ENCODE peak calls at places on chromosome 14, in seven cellular contexts. C, L, Y, G, U, I and H are unnamed samples.

GRCh38 chr14:32075636-32076277 is 1.3 kb upstream of the ARHGAP5 start:
- DNase-seq in C (no peak), L (no peak), Y (no peak), G (peak; percentile 58), U (peak; percentile 29), I (no peak), H (no peak)

GRCh38 chr14:34568803-34569202 is 29.3 kb upstream of the EAPP start:
- DNase-seq in C (no peak), L (no peak), Y (no peak), G (no peak), U (no peak), I (no peak), H (peak; percentile 20)

GRCh38 chr14:95816539-95816938 is 60.1 kb upstream of the TUNAR start:
- DNase-seq in C (no peak), L (no peak), Y (no peak), G (peak; percentile 42), U (no peak), I (no peak), H (no peak)

GRCh38 chr14:76812093-76812421 is 625 bp downstream of the ANGEL1 start:
- DNase-seq in C (no peak), L (no peak), Y (no peak), G (no peak), U (no peak), I (peak; percentile 9), H (no peak)

GRCh38 chr14:95931384-95931783 is 54.8 kb downstream of the TUNAR start:
- DNase-seq in C (no peak), L (no peak), Y (no peak), G (no peak), U (no peak), I (no peak), H (no peak)

GRCh38 chr14:81662570-81663161 is 129.0 kb upstream of the SEL1L start:
- DNase-seq in C (no peak), L (no peak), Y (no peak), G (no peak), U (no peak), I (no peak), H (no peak)

GRCh38 chr14:102510616-102511520 is 1.3 kb upstream of the ANKRD9 start:
- DNase-seq in C (no peak), L (no peak), Y (peak; percentile 69), G (no peak), U (no peak), I (peak; percentile 56), H (no peak)

GRCh38 chr14:23494223-23494622 is 24.7 kb downstream of the NGDN start:
- DNase-seq in C (no peak), L (no peak), Y (peak; percentile 47), G (no peak), U (peak; percentile 32), I (no peak), H (no peak)

GRCh38 chr14:71996615-71997014 is 64.4 kb downstream of the RGS6 start:
- DNase-seq in C (no peak), L (no peak), Y (no peak), G (no peak), U (no peak), I (no peak), H (no peak)

GRCh38 chr14:72812292-72812851 is 81.5 kb downstream of the DPF3 start:
- DNase-seq in C (no peak), L (no peak), Y (no peak), G (no peak), U (no peak), I (no peak), H (peak; percentile 61)

GRCh38 chr14:80621701-80622100 is 319.8 kb downstream of the CEP128 start:
- DNase-seq in C (no peak), L (peak; percentile 77), Y (no peak), G (no peak), U (no peak), I (no peak), H (no peak)

GRCh38 chr14:72723741-72724530 is 170.0 kb downstream of the DPF3 start:
- DNase-seq in C (no peak), L (no peak), Y (no peak), G (no peak), U (peak; percentile 61), I (no peak), H (no peak)

GRCh38 chr14:61562321-61563161 is 132.8 kb upstream of the HIF1A start:
- DNase-seq in C (no peak), L (peak; percentile 96), Y (no peak), G (peak; percentile 54), U (no peak), I (no peak), H (no peak)

GRCh38 chr14:62006116-62006737 is 244.0 kb downstream of the SNAPC1 start:
- DNase-seq in C (no peak), L (no peak), Y (no peak), G (no peak), U (no peak), I (no peak), H (no peak)

GRCh38 chr14:24117179-24117578 is 2.4 kb upstream of the NRL start:
- DNase-seq in C (no peak), L (no peak), Y (no peak), G (no peak), U (no peak), I (no peak), H (no peak)

GRCh38 chr14:28303248-28303647 is 463.3 kb upstream of the FOXG1 start:
- DNase-seq in C (no peak), L (no peak), Y (no peak), G (no peak), U (no peak), I (no peak), H (no peak)

GRCh38 chr14:90857866-90858265 is 41.6 kb upstream of the TTC7B start:
- DNase-seq in C (no peak), L (no peak), Y (no peak), G (no peak), U (no peak), I (no peak), H (no peak)

GRCh38 chr14:104440297-104440956 is 139.1 kb upstream of the C14orf180 start:
- DNase-seq in C (no peak), L (no peak), Y (no peak), G (no peak), U (no peak), I (no peak), H (no peak)

GRCh38 chr14:99971087-99971928 is 93.9 kb upstream of the EVL start:
- DNase-seq in C (peak; percentile 77), L (peak; percentile 30), Y (peak; percentile 93), G (peak; percentile 73), U (peak; percentile 78), I (peak; percentile 86), H (peak; percentile 92)

GRCh38 chr14:34718750-34719304 is 4.4 kb upstream of the CFL2 start:
- DNase-seq in C (no peak), L (no peak), Y (no peak), G (no peak), U (no peak), I (no peak), H (no peak)

GRCh38 chr14:70190156-70190555 is 1.4 kb upstream of the SLC8A3 start:
- DNase-seq in C (no peak), L (no peak), Y (no peak), G (no peak), U (no peak), I (no peak), H (no peak)

GRCh38 chr14:85607571-85608219 is 77.8 kb downstream of the FLRT2 start:
- DNase-seq in C (no peak), L (peak; percentile 33), Y (no peak), G (no peak), U (no peak), I (no peak), H (no peak)

GRCh38 chr14:21069388-21070082 is 569 bp upstream of the ARHGEF40 start:
- DNase-seq in C (no peak), L (no peak), Y (peak; percentile 33), G (no peak), U (peak; percentile 72), I (peak; percentile 26), H (peak; percentile 82)

GRCh38 chr14:60777856-60778578 is 43.5 kb downstream of the MNAT1 start:
- DNase-seq in C (no peak), L (peak; percentile 37), Y (no peak), G (no peak), U (no peak), I (no peak), H (no peak)

GRCh38 chr14:45252356-45253069 is 489 bp downstream of the MIS18BP1 start:
- DNase-seq in C (no peak), L (no peak), Y (peak; percentile 20), G (no peak), U (no peak), I (no peak), H (peak; percentile 47)

GRCh38 chr14:56300495-56300894 is 182.3 kb downstream of the PELI2 start:
- DNase-seq in C (no peak), L (no peak), Y (no peak), G (no peak), U (no peak), I (no peak), H (no peak)

GRCh38 chr14:52012635-52013034 is 23.3 kb downstream of the RTRAF start:
- DNase-seq in C (no peak), L (no peak), Y (peak; percentile 30), G (no peak), U (peak; percentile 60), I (no peak), H (peak; percentile 69)

GRCh38 chr14:103315368-103315911 is 18.6 kb upstream of the EIF5 start:
- DNase-seq in C (no peak), L (no peak), Y (no peak), G (peak; percentile 72), U (peak; percentile 59), I (peak; percentile 38), H (peak; percentile 73)

GRCh38 chr14:33810308-33810707 is 140.6 kb downstream of the EGLN3 start:
- DNase-seq in C (no peak), L (no peak), Y (no peak), G (no peak), U (no peak), I (no peak), H (no peak)

GRCh38 chr14:92435154-92435553 is 78.4 kb upstream of the RIN3 start:
- DNase-seq in C (no peak), L (no peak), Y (no peak), G (no peak), U (no peak), I (no peak), H (no peak)

GRCh38 chr14:69657961-69658360 is 46.6 kb downstream of the SUSD6 start:
- DNase-seq in C (peak; percentile 60), L (no peak), Y (no peak), G (no peak), U (no peak), I (no peak), H (peak; percentile 57)

GRCh38 chr14:44287858-44288257 is 219.2 kb downstream of the FSCB start:
- DNase-seq in C (no peak), L (no peak), Y (no peak), G (no peak), U (no peak), I (no peak), H (no peak)

GRCh38 chr14:83534995-83535394 is 1994.9 kb upstream of the FLRT2 start:
- DNase-seq in C (no peak), L (no peak), Y (no peak), G (no peak), U (no peak), I (no peak), H (no peak)

GRCh38 chr14:104888489-104889373 is 23.7 kb downstream of the CEP170B start:
- DNase-seq in C (no peak), L (no peak), Y (peak; percentile 10), G (no peak), U (peak; percentile 6), I (peak; percentile 5), H (peak; percentile 30)

GRCh38 chr14:35416108-35416750 is 11.7 kb upstream of the NFKBIA start:
- DNase-seq in C (no peak), L (no peak), Y (no peak), G (no peak), U (no peak), I (no peak), H (no peak)

GRCh38 chr14:56686416-56686815 is 106.8 kb downstream of the TMEM260 start:
- DNase-seq in C (no peak), L (no peak), Y (no peak), G (no peak), U (no peak), I (peak; percentile 7), H (no peak)

GRCh38 chr14:79781882-79782281 is 429.4 kb downstream of the DIO2 start:
- DNase-seq in C (no peak), L (no peak), Y (no peak), G (no peak), U (no peak), I (no peak), H (no peak)

GRCh38 chr14:55706893-55707292 is 126.9 kb downstream of the KTN1 start:
- DNase-seq in C (no peak), L (no peak), Y (no peak), G (no peak), U (no peak), I (no peak), H (no peak)